ENCODE peak calls at places on chromosomes 1 and 21, in five cellular contexts. J, M, N, Y and C are unnamed samples.
A peak's percentile ranks its signal among the peaks of the same experiment; 100 is the strongest.

GRCh38 chr1:24855474-24855873 is 74.6 kb downstream of the RUNX3 start:
- ATAC-seq in J (no peak), M (no peak), N (no peak), Y (peak; percentile 71), C (no peak)

GRCh38 chr1:207389728-207390464 is 64.2 kb upstream of the CR2 start:
- ATAC-seq in J (no peak), M (no peak), N (no peak), Y (no peak), C (no peak)

GRCh38 chr1:178575611-178576331 is 62.9 kb downstream of the TEX35 start:
- ATAC-seq in J (no peak), M (no peak), N (no peak), Y (peak; percentile 21), C (no peak)

GRCh38 chr1:158248771-158249170 is 5.5 kb upstream of the CD1A start:
- ATAC-seq in J (no peak), M (peak; percentile 70), N (no peak), Y (no peak), C (no peak)

GRCh38 chr21:38314534-38314933 is 57.7 kb downstream of the KCNJ15 start:
- ATAC-seq in J (no peak), M (peak; percentile 11), N (no peak), Y (no peak), C (no peak)

GRCh38 chr1:46489169-46489637 is 433 bp upstream of the DMBX1 start:
- ATAC-seq in J (peak; percentile 16), M (no peak), N (peak; percentile 12), Y (no peak), C (no peak)

GRCh38 chr1:110684476-110684875 is 9.7 kb upstream of the KCNA3 start:
- ATAC-seq in J (no peak), M (no peak), N (no peak), Y (no peak), C (no peak)

GRCh38 chr1:36199934-36200741 is 24.1 kb upstream of the THRAP3 start:
- ATAC-seq in J (peak; percentile 42), M (no peak), N (peak; percentile 25), Y (no peak), C (peak; percentile 84)

GRCh38 chr1:233406994-233407631 is 79.6 kb downstream of the MAP3K21 start:
- ATAC-seq in J (no peak), M (no peak), N (no peak), Y (peak; percentile 87), C (no peak)

GRCh38 chr1:14128096-14128495 is 428.1 kb downstream of the PRDM2 start:
- ATAC-seq in J (no peak), M (no peak), N (no peak), Y (no peak), C (no peak)

GRCh38 chr1:194062526-194062925 is 876.1 kb upstream of the B3GALT2 start:
- ATAC-seq in J (no peak), M (no peak), N (no peak), Y (no peak), C (no peak)

GRCh38 chr1:173294853-173295252 is 87.7 kb upstream of the TNFSF4 start:
- ATAC-seq in J (no peak), M (no peak), N (no peak), Y (no peak), C (no peak)

GRCh38 chr1:170967042-170967910 is 31.9 kb downstream of the MROH9 start:
- ATAC-seq in J (peak; percentile 74), M (peak; percentile 77), N (no peak), Y (peak; percentile 76), C (peak; percentile 66)

GRCh38 chr1:246165826-246166709 is 341.0 kb downstream of the SMYD3 start:
- ATAC-seq in J (peak; percentile 70), M (peak; percentile 39), N (peak; percentile 61), Y (no peak), C (no peak)

GRCh38 chr1:153260473-153260979 is 1.0 kb downstream of the LORICRIN start:
- ATAC-seq in J (no peak), M (peak; percentile 5), N (no peak), Y (peak; percentile 66), C (no peak)

GRCh38 chr1:70101774-70102173 is 103.6 kb downstream of the LRRC40 start:
- ATAC-seq in J (no peak), M (no peak), N (peak; percentile 75), Y (no peak), C (no peak)

GRCh38 chr1:109201123-109201703 is 12.5 kb upstream of the SARS1 start:
- ATAC-seq in J (peak; percentile 65), M (peak; percentile 53), N (peak; percentile 85), Y (peak; percentile 79), C (no peak)

GRCh38 chr1:182185147-182185546 is 123.6 kb upstream of the ZNF648 start:
- ATAC-seq in J (no peak), M (no peak), N (no peak), Y (peak; percentile 35), C (no peak)
- TF ChIP-seq POLR2AphosphoS5 in J (no peak), M (no peak), N (no peak), Y (no peak), C (no peak)

DNA sequence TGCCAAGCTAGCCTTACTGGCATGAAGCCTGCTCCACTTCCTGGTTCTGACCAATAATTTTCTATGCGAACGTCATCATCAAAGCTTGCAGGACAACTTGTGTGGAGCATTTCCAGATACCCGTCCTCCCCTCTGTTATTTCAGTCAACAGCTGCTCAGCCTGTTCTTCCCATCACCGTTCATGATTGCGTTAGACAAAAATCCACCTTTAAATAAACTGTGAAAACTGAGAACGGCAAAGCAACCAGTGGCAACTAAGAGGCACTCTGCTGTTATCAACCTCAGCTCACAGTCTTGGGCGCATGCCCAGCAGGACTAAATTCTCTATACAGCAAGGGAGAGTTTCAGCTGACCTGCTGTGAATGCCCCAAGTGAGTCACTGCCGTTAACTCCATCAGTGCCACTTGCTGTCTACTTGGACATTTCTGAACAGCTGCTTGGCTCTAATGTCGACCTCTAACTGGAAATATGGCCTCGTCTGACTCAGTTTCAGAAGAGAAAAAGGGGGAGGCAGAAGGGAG is 207.4 kb upstream of the RUNX1 start:
- ATAC-seq in J (peak; percentile 47), M (peak; percentile 84), N (peak; percentile 80), Y (no peak), C (peak; percentile 72)
- H3K27ac ChIP-seq in J (no peak overlapping the region), M (peak overlapping the region; percentile 52), N (no peak overlapping the region), Y (no peak overlapping the region), C (peak overlapping the region; percentile 21)

GRCh38 chr1:40045766-40046165 is 5.2 kb downstream of the CAP1 start:
- ATAC-seq in J (no peak), M (no peak), N (no peak), Y (no peak), C (no peak)

GRCh38 chr1:40053138-40053887 is 12.8 kb downstream of the CAP1 start:
- ATAC-seq in J (no peak), M (no peak), N (no peak), Y (no peak), C (no peak)

GRCh38 chr1:40050863-40051262 is 10.3 kb downstream of the CAP1 start:
- ATAC-seq in J (no peak), M (peak; percentile 32), N (no peak), Y (peak; percentile 40), C (no peak)

GRCh38 chr1:40047769-40048168 is 7.2 kb downstream of the CAP1 start:
- ATAC-seq in J (no peak), M (no peak), N (no peak), Y (no peak), C (no peak)

DNA sequence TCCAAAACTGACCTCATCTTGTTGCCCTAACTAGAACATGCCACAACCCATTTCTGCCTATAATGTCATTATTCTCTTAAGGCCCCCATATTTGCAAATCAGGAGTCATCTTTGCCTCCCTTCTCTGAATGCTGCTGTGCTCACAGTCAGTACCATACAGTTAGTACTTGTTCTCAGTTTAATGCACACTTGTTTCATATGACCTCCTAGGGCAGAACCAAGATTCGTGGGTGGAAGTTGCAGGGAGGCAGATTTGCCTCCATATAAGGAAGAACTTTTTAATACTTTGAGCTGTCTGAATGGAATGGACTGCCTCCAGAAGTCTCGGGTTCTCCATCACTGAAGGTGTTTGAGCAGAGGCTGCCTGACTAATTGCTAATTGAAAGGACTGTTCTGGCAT is 9.2 kb downstream of the CAP1 start:
- ATAC-seq in J (no peak), M (no peak), N (no peak), Y (peak; percentile 76), C (peak; percentile 75)
- TF ChIP-seq EP300 in J (no peak), M (no peak), N (no peak), Y (no peak), C (no peak)

DNA sequence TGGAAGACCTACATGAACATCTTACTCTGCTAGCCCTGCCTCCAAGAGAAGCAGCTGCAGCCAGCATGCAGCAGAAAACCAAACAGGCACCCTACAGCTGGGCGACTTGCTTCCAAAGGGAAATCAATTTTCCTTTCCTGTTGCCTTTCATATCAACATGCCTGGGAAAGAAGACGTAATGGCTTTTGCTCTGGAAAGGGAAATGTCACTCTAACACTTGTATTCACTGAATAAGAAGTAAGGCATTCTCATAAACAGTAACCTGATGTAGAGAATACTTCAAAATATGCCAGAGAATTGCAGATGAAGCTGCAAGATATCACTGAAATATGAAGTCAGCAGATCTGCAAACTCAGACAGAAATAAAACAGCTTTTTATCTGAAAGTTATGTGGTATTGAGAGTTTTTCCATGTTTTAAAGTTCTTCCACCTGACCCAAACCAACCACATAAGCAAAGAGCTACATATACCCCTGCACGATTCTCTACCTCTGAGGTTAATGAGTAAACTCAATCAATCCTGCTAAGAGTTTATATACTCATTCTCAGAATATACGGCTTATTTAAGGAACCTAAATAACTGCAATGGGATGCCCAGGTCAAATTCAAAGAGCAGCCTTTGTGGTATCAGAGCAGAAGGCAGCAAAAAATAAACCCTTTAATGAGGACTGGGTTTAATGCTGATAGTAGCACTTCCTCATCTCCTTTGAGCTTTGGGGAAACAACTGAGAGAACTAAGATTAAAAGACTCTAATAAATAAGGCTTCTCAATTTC is 150.9 kb downstream of the RERE start:
- ATAC-seq in J (no peak), M (no peak), N (no peak), Y (peak; percentile 61), C (no peak)
- TF ChIP-seq POLR2AphosphoS5 in J (no peak), M (no peak), N (no peak), Y (no peak), C (peak; percentile 4)

DNA sequence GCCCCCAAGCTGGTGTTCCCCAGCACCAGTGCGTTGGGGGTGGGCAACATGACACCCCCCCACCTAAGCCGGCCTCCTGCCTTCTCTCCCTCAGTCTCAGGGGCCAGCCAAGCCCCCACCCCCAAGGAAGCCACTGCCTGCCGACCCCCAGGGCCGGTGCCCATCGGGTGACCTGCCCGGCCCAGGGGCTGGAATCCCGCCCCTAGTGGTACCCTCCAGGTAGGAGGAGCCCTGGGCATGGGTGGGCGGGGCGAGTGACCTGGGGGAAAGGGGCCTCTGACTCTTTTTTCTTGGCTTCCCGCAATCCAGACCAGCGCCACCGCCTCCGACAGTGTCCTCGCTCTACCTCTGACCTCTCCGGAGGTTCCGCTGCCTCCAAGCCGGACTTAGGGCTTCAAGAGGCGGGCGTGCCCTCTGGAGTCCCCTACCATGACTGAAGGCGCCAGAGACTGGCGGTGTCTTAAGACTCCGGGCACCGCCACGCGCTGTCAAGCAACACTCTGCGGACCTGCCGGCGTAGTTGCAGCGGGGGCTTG is 1.3 kb upstream of the EFNA4 start:
- ATAC-seq in J (no peak), M (no peak), N (no peak), Y (peak; percentile 13), C (no peak)
- H3K27ac ChIP-seq in J (no peak overlapping the region), M (no peak overlapping the region), N (no peak overlapping the region), Y (no peak overlapping the region), C (no peak overlapping the region)

GRCh38 chr1:6094801-6095505 is 49.3 kb downstream of the KCNAB2 start:
- ATAC-seq in J (no peak), M (no peak), N (no peak), Y (no peak), C (no peak)

GRCh38 chr1:6093611-6094010 is 47.9 kb downstream of the KCNAB2 start:
- ATAC-seq in J (no peak), M (no peak), N (peak; percentile 13), Y (no peak), C (no peak)

GRCh38 chr1:6095511-6096242 is 50.0 kb downstream of the KCNAB2 start:
- ATAC-seq in J (no peak), M (no peak), N (no peak), Y (no peak), C (no peak)

GRCh38 chr1:6093061-6093460 is 47.4 kb downstream of the KCNAB2 start:
- ATAC-seq in J (no peak), M (no peak), N (peak; percentile 22), Y (no peak), C (no peak)

GRCh38 chr1:6094246-6094645 is 48.6 kb downstream of the KCNAB2 start:
- ATAC-seq in J (no peak), M (no peak), N (no peak), Y (no peak), C (no peak)
- TF ChIP-seq EP300 in J (no peak), M (no peak), N (no peak), Y (no peak), C (no peak)